ENCODE peak calls at places on chromosomes 3 and 15, in four cellular contexts. F is aorta, Y is body of pancreas, T is IMR-90. K is an unnamed sample. For H3K36me3, the result is how much of the 10 kb centered on the place peaks cover.

GRCh38 chr3:117144832-117145231 is 435.3 kb downstream of the TUSC7 start:
- DNase-seq in T (peak), Y (no peak), F (no peak), K (no peak)

GRCh38 chr15:33852570-33852969 is 115.7 kb upstream of the CHRM5 start:
- DNase-seq in Y (no peak), F (no peak), T (peak), K (peak)

GRCh38 chr3:189664311-189664710 is 33.1 kb downstream of the TP63 start:
- DNase-seq in F (no peak), Y (no peak), T (peak), K (peak)

GRCh38 chr3:52407779-52408178 is 37.1 kb downstream of the SEMA3G start:
- DNase-seq in T (no peak), Y (peak), F (peak), K (no peak)

GRCh38 chr3:179476215-179476614 is 24.9 kb upstream of the GNB4 start:
- DNase-seq in F (no peak), T (no peak), Y (no peak), K (no peak)

GRCh38 chr15:79185199-79185598 is 94.6 kb upstream of the RASGRF1 start:
- DNase-seq in F (no peak), T (no peak), Y (no peak), K (no peak)

GRCh38 chr3:8724108-8724752 is 9.4 kb upstream of the CAV3 start:
- DNase-seq in T (no peak), F (no peak), Y (no peak), K (no peak)

GRCh38 chr3:71341721-71342120 is 241.8 kb downstream of the FOXP1 start:
- DNase-seq in F (no peak), T (peak), Y (no peak), K (no peak)

GRCh38 chr3:155416500-155417118 is 123.1 kb upstream of the STRIT1 start:
- DNase-seq in T (peak), F (no peak), Y (no peak), K (peak)

GRCh38 chr3:69201658-69202057 is 79.3 kb upstream of the LMOD3 start:
- DNase-seq in F (no peak), T (no peak), Y (no peak), K (no peak)

GRCh38 chr15:101280007-101280406 is 2.7 kb upstream of the SELENOS start:
- DNase-seq in F (no peak), T (no peak), Y (no peak), K (no peak)

DNA sequence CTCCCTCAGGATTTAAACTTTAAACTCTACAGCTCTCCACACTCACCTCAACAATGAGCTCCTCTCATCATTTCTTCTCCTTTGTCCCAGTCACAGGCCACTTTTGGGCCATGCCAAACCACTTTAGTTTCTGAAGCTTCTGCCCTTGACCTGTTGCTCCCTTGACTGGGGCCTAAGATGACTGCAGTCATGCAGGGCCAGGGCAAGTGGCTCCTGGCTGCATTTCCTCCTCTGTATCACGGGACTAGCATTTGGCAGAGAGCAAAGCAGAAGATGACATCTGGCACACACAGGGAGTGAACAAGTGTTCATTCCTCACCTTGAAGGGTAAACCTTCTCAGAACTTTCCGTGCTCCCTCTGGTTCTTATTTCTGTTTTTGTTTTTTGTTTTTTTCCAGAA is 136.9 kb downstream of the PDE8A start:
- DNase-seq in T (no peak), F (no peak), Y (no peak), K (no peak)
- H3K36me3 ChIP-seq in T (under half), F (under half), Y (under half), K (under half)

GRCh38 chr3:197237897-197238296 is 60.5 kb downstream of the DLG1 start:
- DNase-seq in F (no peak), Y (no peak), T (no peak), K (no peak)
- H3K36me3 ChIP-seq in F (under half), Y (under half), T (under half), K (under half)

GRCh38 chr3:170295586-170295985 is 61.9 kb upstream of the SKIL start:
- DNase-seq in T (no peak), Y (no peak), F (no peak), K (no peak)
- H3K36me3 ChIP-seq in T (under half), Y (under half), F (under half), K (under half)

DNA sequence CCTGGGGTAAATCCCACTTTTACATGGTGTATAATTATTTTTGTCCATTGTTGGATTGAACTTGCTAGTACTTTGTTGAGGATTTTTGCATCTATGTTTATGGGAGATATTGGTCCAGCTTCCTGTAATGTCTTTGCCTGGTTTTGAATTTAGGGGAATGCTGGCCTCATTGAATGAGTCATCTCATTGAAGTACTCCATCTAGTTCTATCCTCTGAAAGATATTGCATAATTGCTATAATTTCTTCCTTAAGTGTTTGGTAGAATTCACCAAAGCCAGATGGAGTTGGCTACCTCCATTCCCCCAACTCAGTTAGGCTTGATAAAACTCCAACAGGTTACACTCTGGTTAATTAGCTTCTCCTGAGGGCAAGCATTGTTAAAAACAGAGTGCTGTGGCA is 237.4 kb upstream of the TGFBR2 start:
- DNase-seq in Y (no peak), T (peak), F (no peak), K (no peak)
- H3K36me3 ChIP-seq in Y (under half), T (under half), F (under half), K (under half)

GRCh38 chr15:67781061-67781460 is 44.2 kb upstream of the SKOR1 start:
- DNase-seq in F (no peak), T (no peak), Y (no peak), K (no peak)
- H3K36me3 ChIP-seq in F (under half), T (under half), Y (under half), K (under half)

DNA sequence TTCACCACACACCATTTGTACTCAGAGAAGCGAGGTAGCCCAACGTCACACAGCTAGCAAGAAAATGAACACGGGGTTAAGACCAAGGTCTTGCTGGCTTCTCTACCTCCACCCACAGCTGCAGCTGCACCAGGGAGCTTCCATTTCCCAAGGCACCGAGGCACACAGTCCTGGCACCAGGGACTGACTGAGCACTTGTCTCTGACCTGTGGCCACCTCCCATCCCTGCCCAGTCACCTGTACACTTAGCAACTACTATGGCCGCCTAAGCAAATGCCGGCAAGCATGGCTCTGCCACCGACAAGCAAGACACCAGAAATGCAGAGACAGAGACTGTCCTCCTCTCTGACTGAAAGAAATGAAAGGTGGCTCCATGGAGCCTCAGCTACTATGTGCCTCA is 15.3 kb downstream of the ZXDC start:
- DNase-seq in Y (no peak), F (no peak), T (no peak), K (no peak)
- H3K36me3 ChIP-seq in Y (under half), F (under half), T (half or more), K (half or more)

DNA sequence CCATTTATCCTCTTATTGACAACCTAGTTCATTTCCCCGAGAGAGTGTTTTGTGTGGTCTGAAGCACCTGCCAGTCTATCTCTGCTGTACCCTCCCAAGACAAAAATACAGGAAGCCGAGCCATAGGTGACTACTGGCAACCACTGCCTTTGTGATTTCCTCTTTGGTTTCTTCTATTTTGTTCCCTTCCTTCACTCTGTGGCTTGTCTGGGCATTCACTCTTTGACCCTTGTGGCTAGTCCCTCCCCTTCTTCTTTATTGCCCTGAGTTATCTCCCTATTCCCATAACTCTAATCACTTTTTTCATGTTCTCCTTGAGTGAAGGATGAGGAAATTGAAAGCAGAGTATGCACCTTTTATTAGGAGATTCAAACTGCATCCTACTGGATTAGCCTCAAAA is at the start of gene ADGRG7:
- DNase-seq in Y (no peak), T (no peak), F (no peak), K (no peak)
- H3K36me3 ChIP-seq in Y (under half), T (under half), F (under half), K (under half)

K was measured in MG63.